ENCODE peak calls at places on chromosome 4, in four cellular contexts. V is A549, U is HepG2, O is endothelial cell of umbilical vein. D is an unnamed sample.

GRCh38 chr4:147638942-147639341 is 21.7 kb downstream of the TMEM184C start:
- DNase-seq in U (no peak), V (no peak), O (no peak), D (no peak)

GRCh38 chr4:16120720-16121119 is 36.9 kb upstream of the PROM1 start:
- DNase-seq in V (no peak), U (no peak), O (no peak), D (peak)

GRCh38 chr4:31617667-31618066 is 897.5 kb downstream of the PCDH7 start:
- DNase-seq in U (no peak), V (no peak), O (no peak), D (no peak)

GRCh38 chr4:24262084-24262483 is 322.3 kb downstream of the DHX15 start:
- DNase-seq in O (no peak), V (no peak), U (no peak), D (no peak)

GRCh38 chr4:163663454-163664225 is 169.2 kb downstream of the TMA16 start:
- DNase-seq in O (no peak), V (no peak), U (no peak), D (no peak)

GRCh38 chr4:33883111-33883510 is 2361.2 kb downstream of the ARAP2 start:
- DNase-seq in V (no peak), O (no peak), U (no peak), D (no peak)

GRCh38 chr4:151315212-151315886 is 10.1 kb downstream of the SH3D19 start:
- DNase-seq in V (no peak), U (peak), O (peak), D (no peak)

GRCh38 chr4:8404791-8405515 is 35.6 kb downstream of the ACOX3 start:
- DNase-seq in O (no peak), V (no peak), U (no peak), D (no peak)

GRCh38 chr4:186854256-186854655 is 130.6 kb upstream of the FAT1 start:
- DNase-seq in O (no peak), V (no peak), U (no peak), D (no peak)

GRCh38 chr4:160562661-160563060 is 1459.8 kb downstream of the RAPGEF2 start:
- DNase-seq in O (no peak), V (no peak), U (no peak), D (no peak)

GRCh38 chr4:48699470-48699869 is 80.6 kb downstream of the FRYL start:
- DNase-seq in V (no peak), U (peak), O (no peak), D (no peak)

GRCh38 chr4:37381040-37381668 is 136.6 kb downstream of the NWD2 start:
- DNase-seq in V (no peak), O (no peak), U (no peak), D (no peak)

GRCh38 chr4:117400039-117400835 is 314.9 kb upstream of the TRAM1L1 start:
- DNase-seq in U (peak), O (peak), V (no peak), D (no peak)

GRCh38 chr4:75545526-75545925 is 10.3 kb upstream of the ODAPH start:
- DNase-seq in O (no peak), U (no peak), V (no peak), D (no peak)

GRCh38 chr4:25563071-25563564 is 92.5 kb upstream of the SLC34A2 start:
- DNase-seq in O (no peak), U (no peak), V (no peak), D (no peak)

GRCh38 chr4:153513596-153513995 is 47.4 kb downstream of the TMEM131L start:
- DNase-seq in O (peak), U (no peak), V (no peak), D (no peak)

GRCh38 chr4:67790721-67791120 is 36.5 kb upstream of the GNRHR start:
- DNase-seq in U (no peak), O (no peak), V (no peak), D (no peak)

GRCh38 chr4:122434285-122434684 is 22.2 kb downstream of the IL2 start:
- DNase-seq in O (no peak), U (no peak), V (no peak), D (no peak)

GRCh38 chr4:182264139-182264752 is 21.0 kb downstream of the TENM3 start:
- DNase-seq in V (no peak), O (no peak), U (no peak), D (no peak)
- TF ChIP-seq MYC in V (no peak), O (no peak), U (no peak), D (no peak)

DNA sequence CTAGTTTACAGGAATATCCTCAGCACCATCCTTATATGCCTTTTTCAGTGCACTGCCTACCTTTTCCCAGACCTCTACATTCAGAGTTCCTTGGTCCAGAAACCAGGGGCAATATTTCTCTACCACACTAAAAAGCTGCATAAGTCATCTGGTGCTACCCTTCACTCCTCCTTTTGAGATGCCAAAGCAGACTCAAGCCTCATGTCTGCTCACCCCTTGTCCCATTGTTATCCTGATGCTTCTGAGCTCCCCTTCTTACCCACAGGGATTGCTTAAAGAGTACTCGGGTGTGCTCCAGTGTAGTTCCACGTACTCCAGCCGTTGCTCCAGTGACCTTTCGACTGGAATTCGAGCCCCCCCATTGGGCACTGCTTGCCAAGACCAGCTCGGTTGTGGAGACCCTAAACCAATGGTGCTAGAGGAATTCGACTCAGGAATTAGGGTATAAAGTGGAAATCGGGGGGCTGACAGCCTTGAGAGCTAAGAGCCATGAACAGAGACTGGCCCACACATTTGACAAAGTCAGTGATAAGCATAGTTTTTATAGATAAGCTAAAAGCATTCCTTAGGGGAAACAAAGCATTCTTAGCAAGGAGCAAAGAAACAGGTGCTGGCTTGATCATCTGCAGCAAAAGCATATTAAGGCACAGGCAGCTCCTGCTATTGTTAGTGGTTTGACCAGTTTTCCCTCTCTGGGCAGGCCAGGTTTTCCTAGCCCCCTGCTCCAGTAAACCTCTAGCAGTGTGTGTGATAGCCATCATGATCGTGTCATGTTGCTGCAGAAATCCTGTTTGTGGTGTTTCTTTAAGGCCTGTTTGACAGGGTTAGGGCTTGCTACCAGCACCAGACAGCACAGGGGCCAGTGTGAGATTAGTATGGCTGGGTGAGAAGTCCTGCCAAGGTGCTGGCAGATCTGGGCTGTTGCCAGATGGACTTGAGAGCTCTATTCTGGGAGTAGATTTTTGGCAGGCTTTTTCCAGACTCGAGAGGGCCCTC is 57.5 kb upstream of the WDR1 start:
- DNase-seq in O (no peak), U (no peak), V (no peak), D (no peak)
- TF ChIP-seq MAX in O (no peak), U (no peak), V (no peak), D (no peak)

GRCh38 chr4:84796388-84796787 is 170.1 kb downstream of the WDFY3 start:
- DNase-seq in V (no peak), U (no peak), O (peak), D (peak)

GRCh38 chr4:84790769-84791565 is 175.5 kb downstream of the WDFY3 start:
- DNase-seq in V (no peak), U (no peak), O (no peak), D (no peak)

GRCh38 chr4:84792366-84793301 is 173.9 kb downstream of the WDFY3 start:
- DNase-seq in O (no peak), V (no peak), U (no peak), D (no peak)
- TF ChIP-seq MYC in O (no peak), V (no peak), U (no peak), D (no peak)

GRCh38 chr4:176376032-176376614 is 56.4 kb downstream of the SPCS3 start:
- DNase-seq in U (no peak), O (peak), V (peak), D (peak)
- TF ChIP-seq MAX in U (no peak), O (no peak), V (no peak), D (no peak)

DNA sequence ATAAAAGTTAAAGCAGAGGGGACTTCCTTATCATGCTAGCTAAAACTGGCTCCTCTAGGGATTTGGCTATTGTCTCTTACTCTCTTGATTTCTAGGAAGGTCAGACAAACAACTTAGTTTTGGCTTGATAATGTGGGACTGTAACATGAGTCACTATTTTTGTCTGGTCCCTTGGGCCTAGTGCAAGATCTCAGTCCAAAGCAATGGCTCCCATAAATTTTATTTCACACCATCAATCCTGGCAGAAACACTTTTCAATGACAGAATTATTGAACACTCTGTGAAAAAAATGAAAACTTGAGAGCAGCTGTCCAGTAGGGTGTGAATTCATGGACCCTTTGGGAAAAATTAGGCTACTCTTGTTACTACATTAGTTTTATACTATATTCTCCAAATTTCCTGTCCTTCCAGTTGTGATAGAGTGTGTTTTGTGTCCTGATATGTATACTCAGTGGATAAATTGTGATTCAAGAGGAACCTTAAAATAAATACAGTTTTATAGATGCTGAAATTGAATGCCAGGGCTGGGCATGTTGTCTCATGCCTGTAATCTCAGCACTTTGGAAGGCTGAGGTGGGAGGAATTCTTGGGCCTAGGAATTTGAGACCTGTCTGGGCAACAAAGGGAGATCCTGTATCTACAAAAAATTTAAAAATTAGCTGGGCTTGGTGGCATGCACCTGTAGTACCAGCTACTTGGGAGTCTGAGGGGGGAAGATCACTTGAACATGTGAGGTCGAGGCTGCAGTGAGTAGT is 10.8 kb upstream of the SNCA start:
- DNase-seq in O (peak), U (no peak), V (no peak), D (no peak)
- TF ChIP-seq MYC in O (no peak), U (no peak), V (no peak), D (no peak)

DNA sequence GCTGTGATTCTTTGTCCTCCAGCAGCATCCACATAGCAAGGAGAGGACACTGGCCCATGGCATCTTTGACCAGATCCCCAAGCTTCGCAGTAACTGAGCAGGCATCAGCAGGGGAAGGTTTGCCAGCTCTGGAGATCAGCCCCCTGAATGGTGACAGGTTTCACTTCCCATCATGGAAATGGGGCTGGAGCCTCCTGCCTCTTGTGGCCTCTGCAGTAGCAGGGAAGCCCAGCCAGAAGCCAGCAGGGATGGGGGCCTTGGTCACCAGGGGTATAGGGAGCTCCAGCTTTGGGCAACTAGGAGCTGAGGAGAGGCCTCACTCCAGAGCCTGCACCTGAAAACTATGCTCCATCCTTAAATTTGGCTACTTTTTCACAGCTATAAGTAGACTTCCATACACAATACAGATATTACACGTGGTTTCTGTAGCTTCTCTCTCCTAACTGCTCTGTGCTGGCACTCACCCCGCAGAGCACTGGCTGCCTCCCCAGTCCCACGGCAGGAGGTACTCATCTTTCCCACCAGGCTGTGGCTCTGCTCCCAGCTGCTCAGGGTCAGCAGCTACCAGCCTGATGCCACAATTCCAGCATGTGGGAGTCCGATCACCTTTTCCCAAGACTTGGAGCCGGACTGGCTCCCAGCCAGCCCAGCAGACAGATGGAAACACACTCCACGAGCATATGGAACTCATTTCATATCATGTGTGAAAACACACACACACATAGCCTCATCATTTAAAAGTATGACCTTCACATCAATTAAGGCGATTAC is 2.8 kb downstream of the TMEM271 start:
- DNase-seq in U (no peak), O (no peak), V (no peak), D (no peak)
- TF ChIP-seq MAX in U (no peak), O (no peak), V (no peak), D (no peak)

GRCh38 chr4:183191630-183192029 is 92.6 kb downstream of the WWC2 start:
- DNase-seq in V (no peak), O (no peak), U (no peak), D (no peak)

GRCh38 chr4:183190900-183191527 is 92.0 kb downstream of the WWC2 start:
- DNase-seq in U (peak), O (no peak), V (no peak), D (no peak)

GRCh38 chr4:183197140-183197539 is 98.1 kb downstream of the WWC2 start:
- DNase-seq in O (no peak), V (no peak), U (no peak), D (no peak)

GRCh38 chr4:183195534-183195933 is 96.5 kb downstream of the WWC2 start:
- DNase-seq in O (no peak), U (no peak), V (no peak), D (no peak)

GRCh38 chr4:183192566-183192965 is 93.5 kb downstream of the WWC2 start:
- DNase-seq in U (no peak), O (no peak), V (no peak), D (no peak)
- TF ChIP-seq MYC in U (no peak), O (no peak), V (no peak), D (no peak)

DNA sequence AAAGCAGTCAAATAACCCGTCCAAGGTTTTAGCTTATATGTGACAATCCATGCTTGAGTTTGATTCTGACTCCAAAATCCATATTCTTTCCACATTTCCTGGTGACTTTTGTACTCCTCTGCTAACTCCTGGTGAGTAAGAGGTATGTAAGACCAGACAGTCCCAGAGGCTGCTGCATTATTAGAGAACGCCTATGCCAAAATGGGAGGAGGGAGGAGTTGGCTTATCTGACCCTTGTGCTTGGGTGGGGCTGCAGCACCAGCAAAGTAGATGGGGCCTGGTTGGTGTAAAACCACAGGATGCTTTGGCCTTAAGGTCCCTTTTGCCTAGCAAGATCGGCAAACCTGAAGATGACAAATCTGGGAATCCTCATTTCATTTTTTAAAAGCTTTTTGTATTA is 9.1 kb upstream of the RNF212 start:
- DNase-seq in V (no peak), O (no peak), U (no peak), D (no peak)
- TF ChIP-seq MAX in V (no peak), O (no peak), U (no peak), D (no peak)

GRCh38 chr4:108223313-108223712 is 54.6 kb upstream of the LEF1 start:
- DNase-seq in O (no peak), V (no peak), U (no peak), D (no peak)
- TF ChIP-seq MYC in O (no peak), V (no peak), U (no peak), D (no peak)

GRCh38 chr4:119638359-119638758 is 9.8 kb upstream of the PDE5A start:
- DNase-seq in O (no peak), U (no peak), V (no peak), D (no peak)

GRCh38 chr4:119647558-119647957 is 19.0 kb upstream of the PDE5A start:
- DNase-seq in V (no peak), U (no peak), O (no peak), D (no peak)

GRCh38 chr4:119643306-119644042 is 14.9 kb upstream of the PDE5A start:
- DNase-seq in V (no peak), U (no peak), O (no peak), D (no peak)

GRCh38 chr4:119646347-119647071 is 17.9 kb upstream of the PDE5A start:
- DNase-seq in O (no peak), V (no peak), U (no peak), D (no peak)

DNA sequence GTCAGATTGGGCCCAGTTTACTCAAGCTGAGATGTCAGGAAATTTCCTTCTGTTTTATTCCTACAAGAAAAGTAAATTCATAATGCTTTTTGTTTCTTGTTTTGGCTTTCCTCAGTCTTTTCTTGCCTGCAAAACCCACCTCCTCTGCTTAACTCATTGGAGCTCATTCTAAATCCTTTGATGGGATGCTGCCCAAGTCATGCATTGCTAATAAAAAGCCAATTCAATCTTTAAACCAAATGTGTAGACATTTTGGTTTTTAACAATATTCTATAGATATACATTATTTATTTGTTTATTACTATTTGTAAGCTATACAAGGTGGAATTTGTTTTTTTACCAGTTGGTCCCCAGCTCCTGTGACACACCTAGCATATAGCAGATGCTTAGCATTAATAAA is 13.2 kb upstream of the PDE5A start:
- DNase-seq in U (no peak), V (no peak), O (no peak), D (no peak)
- TF ChIP-seq MAX in U (no peak), V (no peak), O (no peak), D (no peak)